ENCODE peak calls at places on chromosome 9, in ten cellular contexts. N is OCI-LY7; O is Daoy; D is T47D; P is HEK293T; F is activated CD8-positive, alpha-beta memory T cell treated with anti-CD3 and anti-CD28 coated beads for 4 hours; U is Peyer's patch; L is sciatic nerve; I is COR-L47; G is germinal center. B is an unnamed sample.

GRCh38 chr9:92501671-92502393 is 19.5 kb upstream of the ASPN start:
- DNase-seq in P (peak; percentile 58), O (peak; percentile 47), F (no peak), N (peak; percentile 30), D (peak; percentile 69), L (no peak), U (no peak), I (no peak), G (peak; percentile 22), B (peak; percentile 35)

GRCh38 chr9:84839538-84839937 is 170.0 kb downstream of the NTRK2 start:
- DNase-seq in D (no peak), P (no peak), G (no peak), O (peak; percentile 53), L (no peak), U (no peak), F (no peak), N (no peak), I (no peak), B (no peak)

GRCh38 chr9:69554945-69555344 is 117.2 kb downstream of the APBA1 start:
- DNase-seq in I (no peak), G (no peak), L (no peak), D (no peak), O (peak; percentile 80), F (no peak), U (no peak), P (no peak), N (no peak), B (no peak)

GRCh38 chr9:79164396-79164795 is 407.4 kb upstream of the TLE4 start:
- DNase-seq in P (no peak), D (no peak), L (no peak), G (no peak), U (no peak), F (no peak), O (no peak), N (no peak), I (no peak), B (no peak)

GRCh38 chr9:116279230-116279629 is 125.6 kb downstream of the PAPPA start:
- DNase-seq in I (no peak), N (no peak), F (no peak), P (no peak), G (no peak), U (no peak), D (no peak), L (no peak), O (peak; percentile 97), B (no peak)

GRCh38 chr9:14180077-14180941 is 133.6 kb downstream of the NFIB start:
- DNase-seq in I (peak; percentile 46), N (no peak), G (no peak), U (no peak), F (no peak), P (no peak), O (no peak), L (peak; percentile 63), D (no peak), B (no peak)

GRCh38 chr9:133887540-133888047 is 104.5 kb downstream of the VAV2 start:
- DNase-seq in I (no peak), F (no peak), U (no peak), P (no peak), D (no peak), N (no peak), L (no peak), O (no peak), G (no peak), B (no peak)

GRCh38 chr9:132588501-132589147 is 6.2 kb downstream of the BARHL1 start:
- DNase-seq in L (no peak), N (no peak), O (no peak), D (no peak), F (no peak), U (no peak), P (no peak), I (no peak), G (no peak), B (no peak)

GRCh38 chr9:121765021-121765950 is 113.9 kb downstream of the DAB2IP start:
- DNase-seq in P (no peak), F (no peak), L (no peak), D (peak; percentile 96), G (no peak), I (no peak), N (no peak), U (no peak), O (peak; percentile 70), B (no peak)

GRCh38 chr9:113222482-113222841 is 1.1 kb downstream of the SLC31A1 start:
- DNase-seq in G (no peak), F (no peak), U (no peak), O (no peak), P (no peak), N (no peak), L (no peak), I (no peak), D (peak; percentile 41), B (no peak)

GRCh38 chr9:113712053-113712452 is 164.1 kb upstream of the ZNF618 start:
- DNase-seq in O (no peak), L (no peak), N (no peak), D (peak; percentile 23), U (no peak), F (no peak), I (no peak), P (no peak), G (no peak), B (no peak)

GRCh38 chr9:91100878-91101450 is 260.8 kb downstream of the AUH start:
- DNase-seq in L (peak; percentile 69), D (no peak), G (no peak), P (no peak), U (no peak), O (peak; percentile 19), N (no peak), F (no peak), I (no peak), B (no peak)

GRCh38 chr9:109506097-109506712 is 8.1 kb upstream of the PTPN3 start:
- DNase-seq in O (no peak), N (no peak), G (no peak), F (no peak), U (no peak), L (no peak), I (no peak), P (no peak), D (peak; percentile 73), B (no peak)

GRCh38 chr9:419571-420156 is 205.0 kb downstream of the DOCK8 start:
- DNase-seq in L (no peak), O (peak; percentile 46), F (no peak), G (no peak), I (no peak), P (no peak), N (no peak), U (no peak), D (peak; percentile 2), B (no peak)

GRCh38 chr9:84293001-84293798 is 47.4 kb downstream of the SLC28A3 start:
- DNase-seq in F (no peak), L (no peak), U (peak; percentile 40), G (no peak), O (no peak), N (no peak), I (no peak), D (no peak), P (no peak), B (peak; percentile 41)

GRCh38 chr9:132043708-132044107 is 36.0 kb downstream of the MED27 start:
- DNase-seq in L (no peak), P (no peak), G (no peak), I (no peak), O (no peak), N (no peak), F (no peak), U (no peak), D (no peak), B (no peak)

GRCh38 chr9:78015242-78015641 is 16.4 kb downstream of the GNAQ start:
- DNase-seq in L (no peak), U (no peak), F (no peak), P (no peak), I (no peak), N (no peak), D (no peak), O (no peak), G (no peak), B (no peak)

GRCh38 chr9:31824860-31825259 is 559.6 kb upstream of the ACO1 start:
- DNase-seq in F (no peak), P (no peak), U (no peak), N (no peak), I (no peak), O (no peak), D (peak; percentile 5), G (no peak), L (no peak), B (no peak)

GRCh38 chr9:13330396-13331004 is 51.0 kb upstream of the MPDZ start:
- DNase-seq in D (no peak), I (no peak), N (no peak), O (peak; percentile 74), U (no peak), F (no peak), L (no peak), P (no peak), G (no peak), B (no peak)

GRCh38 chr9:75096796-75097195 is 8.5 kb downstream of the OSTF1 start:
- DNase-seq in D (no peak), O (no peak), I (no peak), G (no peak), P (no peak), F (no peak), U (no peak), N (no peak), L (no peak), B (no peak)

GRCh38 chr9:36716496-36716895 is 143.8 kb downstream of the MELK start:
- DNase-seq in P (no peak), F (no peak), N (no peak), I (no peak), D (no peak), U (no peak), O (no peak), G (no peak), L (no peak), B (no peak)

GRCh38 chr9:91427873-91428272 is 4.2 kb upstream of the NFIL3 start:
- DNase-seq in P (no peak), O (peak; percentile 79), U (no peak), F (no peak), N (no peak), G (no peak), I (no peak), D (no peak), L (no peak), B (no peak)

GRCh38 chr9:89750117-89750551 is 145.3 kb downstream of the GADD45G start:
- DNase-seq in D (no peak), G (no peak), P (no peak), N (no peak), F (no peak), U (no peak), O (no peak), L (no peak), I (peak; percentile 30), B (no peak)

GRCh38 chr9:117549444-117549843 is 134.6 kb upstream of the ASTN2 start:
- DNase-seq in O (no peak), U (no peak), I (no peak), F (no peak), G (no peak), D (no peak), N (no peak), P (no peak), L (no peak), B (no peak)

B was measured in GM13976.